ENCODE peak calls at places on chromosomes 7 and 10, in eight cellular contexts. One of them, this sample, is unnamed.

GRCh38 chr7:27631411-27631810 is 31.3 kb downstream of the HIBADH start:
- DNase-seq in cardiac fibroblast: no peak
- DNase-seq in left ventricle myocardium inferior: no peak
- DNase-seq in omental fat pad: no peak
- DNase-seq in PC-3: no peak
- DNase-seq in heart right ventricle: no peak
- DNase-seq in CD4-positive, alpha-beta T cell: no peak
- DNase-seq in OCI-LY7: no peak
- DNase-seq in this sample: no peak

GRCh38 chr10:126518186-126519080 is 130.2 kb upstream of the ADAM12 start:
- DNase-seq in PC-3: no peak
- DNase-seq in omental fat pad: no peak
- DNase-seq in heart right ventricle: no peak
- DNase-seq in CD4-positive, alpha-beta T cell: no peak
- DNase-seq in left ventricle myocardium inferior: no peak
- DNase-seq in OCI-LY7: no peak
- DNase-seq in cardiac fibroblast: no peak
- DNase-seq in this sample: no peak

GRCh38 chr7:20404371-20404770 is 73.7 kb downstream of the ITGB8 start:
- DNase-seq in CD4-positive, alpha-beta T cell: no peak
- DNase-seq in PC-3: no peak
- DNase-seq in heart right ventricle: no peak
- DNase-seq in omental fat pad: no peak
- DNase-seq in left ventricle myocardium inferior: no peak
- DNase-seq in OCI-LY7: no peak
- DNase-seq in cardiac fibroblast: no peak
- DNase-seq in this sample: no peak

GRCh38 chr10:93181249-93181928 is 107.7 kb downstream of the CYP26A1 start:
- DNase-seq in omental fat pad: no peak
- DNase-seq in left ventricle myocardium inferior: no peak
- DNase-seq in PC-3: no peak
- DNase-seq in CD4-positive, alpha-beta T cell: no peak
- DNase-seq in cardiac fibroblast: no peak
- DNase-seq in heart right ventricle: no peak
- DNase-seq in OCI-LY7: no peak
- DNase-seq in this sample: no peak

GRCh38 chr10:70903262-70903921 is 15.0 kb upstream of the PCBD1 start:
- DNase-seq in left ventricle myocardium inferior: peak
- DNase-seq in heart right ventricle: peak
- DNase-seq in omental fat pad: peak
- DNase-seq in PC-3: peak
- DNase-seq in cardiac fibroblast: peak
- DNase-seq in CD4-positive, alpha-beta T cell: no peak
- DNase-seq in OCI-LY7: peak
- DNase-seq in this sample: peak

GRCh38 chr7:143980746-143981510 is 19.2 kb upstream of the OR6B1 start:
- DNase-seq in left ventricle myocardium inferior: no peak
- DNase-seq in PC-3: no peak
- DNase-seq in heart right ventricle: no peak
- DNase-seq in omental fat pad: no peak
- DNase-seq in CD4-positive, alpha-beta T cell: no peak
- DNase-seq in OCI-LY7: no peak
- DNase-seq in cardiac fibroblast: peak
- DNase-seq in this sample: no peak

GRCh38 chr7:45147858-45148652 is 9.5 kb upstream of the RAMP3 start:
- DNase-seq in left ventricle myocardium inferior: no peak
- DNase-seq in PC-3: no peak
- DNase-seq in heart right ventricle: no peak
- DNase-seq in OCI-LY7: no peak
- DNase-seq in omental fat pad: no peak
- DNase-seq in CD4-positive, alpha-beta T cell: no peak
- DNase-seq in cardiac fibroblast: no peak
- DNase-seq in this sample: no peak

GRCh38 chr10:70331486-70332268 is 47.9 kb upstream of the NPFFR1 start:
- DNase-seq in OCI-LY7: peak
- DNase-seq in PC-3: peak
- DNase-seq in heart right ventricle: peak
- DNase-seq in omental fat pad: no peak
- DNase-seq in CD4-positive, alpha-beta T cell: no peak
- DNase-seq in left ventricle myocardium inferior: peak
- DNase-seq in cardiac fibroblast: peak
- DNase-seq in this sample: peak

GRCh38 chr10:43355749-43356371 is 15.6 kb upstream of the FXYD4 start:
- DNase-seq in omental fat pad: no peak
- DNase-seq in PC-3: peak
- DNase-seq in OCI-LY7: no peak
- DNase-seq in left ventricle myocardium inferior: no peak
- DNase-seq in cardiac fibroblast: peak
- DNase-seq in heart right ventricle: no peak
- DNase-seq in CD4-positive, alpha-beta T cell: no peak
- DNase-seq in this sample: peak

GRCh38 chr7:832292-832967 is at the start of gene SUN1:
- DNase-seq in CD4-positive, alpha-beta T cell: peak
- DNase-seq in cardiac fibroblast: peak
- DNase-seq in left ventricle myocardium inferior: no peak
- DNase-seq in OCI-LY7: no peak
- DNase-seq in heart right ventricle: no peak
- DNase-seq in PC-3: peak
- DNase-seq in omental fat pad: no peak
- DNase-seq in this sample: peak

GRCh38 chr10:44731271-44731670 is 179.9 kb upstream of the TMEM72 start:
- DNase-seq in CD4-positive, alpha-beta T cell: no peak
- DNase-seq in PC-3: no peak
- DNase-seq in heart right ventricle: no peak
- DNase-seq in OCI-LY7: no peak
- DNase-seq in cardiac fibroblast: no peak
- DNase-seq in omental fat pad: no peak
- DNase-seq in left ventricle myocardium inferior: no peak
- DNase-seq in this sample: no peak

GRCh38 chr10:83012866-83013265 is 1126.4 kb upstream of the GHITM start:
- DNase-seq in CD4-positive, alpha-beta T cell: no peak
- DNase-seq in cardiac fibroblast: peak
- DNase-seq in OCI-LY7: no peak
- DNase-seq in heart right ventricle: no peak
- DNase-seq in PC-3: no peak
- DNase-seq in omental fat pad: no peak
- DNase-seq in left ventricle myocardium inferior: no peak
- DNase-seq in this sample: peak

GRCh38 chr10:79438021-79438698 is 7.3 kb downstream of the ZCCHC24 start:
- DNase-seq in OCI-LY7: no peak
- DNase-seq in heart right ventricle: no peak
- DNase-seq in omental fat pad: peak
- DNase-seq in left ventricle myocardium inferior: no peak
- DNase-seq in cardiac fibroblast: no peak
- DNase-seq in CD4-positive, alpha-beta T cell: no peak
- DNase-seq in PC-3: peak
- DNase-seq in this sample: no peak
- TF ChIP-seq CTCF in OCI-LY7: no peak
- TF ChIP-seq CTCF in heart right ventricle: no peak
- TF ChIP-seq CTCF in omental fat pad: no peak
- TF ChIP-seq CTCF in left ventricle myocardium inferior: peak
- TF ChIP-seq CTCF in cardiac fibroblast: peak
- TF ChIP-seq CTCF in CD4-positive, alpha-beta T cell: no peak
- TF ChIP-seq CTCF in PC-3: peak
- TF ChIP-seq CTCF in this sample: no peak

DNA sequence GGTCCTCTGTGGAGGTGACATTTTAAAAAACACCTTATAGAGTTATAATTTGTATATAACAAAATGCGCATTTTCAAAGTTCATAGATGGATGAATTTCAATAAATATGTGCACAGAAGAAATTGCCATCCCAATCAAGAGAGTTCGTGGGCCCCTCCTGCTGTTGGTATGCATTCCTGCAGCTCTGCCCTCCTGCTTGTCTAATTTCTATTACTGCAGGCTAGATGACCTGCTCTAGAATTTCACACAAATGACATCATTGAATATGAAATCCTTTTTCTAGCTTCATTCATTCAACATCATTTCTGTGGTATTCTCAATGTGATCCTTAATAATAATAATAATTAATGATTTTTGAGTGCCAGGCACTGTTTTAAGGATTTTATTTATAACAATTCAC is 348.2 kb downstream of the SDK1 start:
- DNase-seq in left ventricle myocardium inferior: no peak
- DNase-seq in OCI-LY7: no peak
- DNase-seq in cardiac fibroblast: peak
- DNase-seq in CD4-positive, alpha-beta T cell: no peak
- DNase-seq in heart right ventricle: no peak
- DNase-seq in PC-3: peak
- DNase-seq in omental fat pad: no peak
- DNase-seq in this sample: peak
- TF ChIP-seq CTCF in left ventricle myocardium inferior: no peak
- TF ChIP-seq CTCF in OCI-LY7: no peak
- TF ChIP-seq CTCF in cardiac fibroblast: peak
- TF ChIP-seq CTCF in CD4-positive, alpha-beta T cell: no peak
- TF ChIP-seq CTCF in heart right ventricle: no peak
- TF ChIP-seq CTCF in PC-3: peak
- TF ChIP-seq CTCF in omental fat pad: no peak
- TF ChIP-seq CTCF in this sample: peak

DNA sequence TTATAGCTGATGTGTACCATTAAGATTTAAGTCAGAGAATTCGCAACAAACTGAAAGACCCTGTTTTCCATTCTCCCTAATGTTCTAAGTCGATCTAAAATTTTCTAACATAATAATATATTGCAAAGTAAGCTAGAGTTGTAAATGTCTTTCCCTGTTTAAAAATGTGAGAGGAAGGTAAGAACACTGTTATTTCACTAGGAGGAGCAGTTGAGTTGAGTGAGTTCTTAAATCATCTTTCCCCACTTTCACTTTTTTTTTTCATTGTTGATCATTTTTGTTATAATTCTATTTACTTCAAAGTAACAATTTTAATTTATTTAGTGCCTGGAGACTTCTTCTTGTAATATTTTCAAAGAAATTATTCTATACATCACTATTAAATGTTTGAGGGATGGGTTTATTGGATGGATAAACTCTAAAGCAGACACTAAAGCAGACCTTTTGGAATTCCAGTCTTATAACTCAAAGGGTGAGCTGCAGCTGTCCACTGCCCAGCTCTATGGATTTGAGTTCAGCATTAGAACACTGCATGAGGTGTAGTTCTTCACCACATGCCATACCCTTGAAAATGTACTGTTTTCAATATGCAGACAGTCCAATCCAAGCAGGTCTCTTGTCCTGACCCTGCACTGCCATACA is 181.3 kb upstream of the FZD1 start:
- DNase-seq in left ventricle myocardium inferior: no peak
- DNase-seq in omental fat pad: no peak
- DNase-seq in heart right ventricle: no peak
- DNase-seq in CD4-positive, alpha-beta T cell: no peak
- DNase-seq in PC-3: peak
- DNase-seq in OCI-LY7: peak
- DNase-seq in cardiac fibroblast: peak
- DNase-seq in this sample: peak
- TF ChIP-seq CTCF in left ventricle myocardium inferior: peak
- TF ChIP-seq CTCF in omental fat pad: no peak
- TF ChIP-seq CTCF in heart right ventricle: peak
- TF ChIP-seq CTCF in CD4-positive, alpha-beta T cell: peak
- TF ChIP-seq CTCF in PC-3: peak
- TF ChIP-seq CTCF in OCI-LY7: peak
- TF ChIP-seq CTCF in cardiac fibroblast: peak
- TF ChIP-seq CTCF in this sample: peak

GRCh38 chr10:114552050-114552449 is 106.0 kb downstream of the ABLIM1 start:
- DNase-seq in heart right ventricle: no peak
- DNase-seq in CD4-positive, alpha-beta T cell: no peak
- DNase-seq in cardiac fibroblast: no peak
- DNase-seq in omental fat pad: no peak
- DNase-seq in OCI-LY7: no peak
- DNase-seq in left ventricle myocardium inferior: no peak
- DNase-seq in PC-3: no peak
- DNase-seq in this sample: no peak

GRCh38 chr10:114551310-114551972 is 106.6 kb downstream of the ABLIM1 start:
- DNase-seq in omental fat pad: no peak
- DNase-seq in heart right ventricle: peak
- DNase-seq in cardiac fibroblast: peak
- DNase-seq in OCI-LY7: no peak
- DNase-seq in PC-3: no peak
- DNase-seq in left ventricle myocardium inferior: peak
- DNase-seq in CD4-positive, alpha-beta T cell: no peak
- DNase-seq in this sample: no peak

GRCh38 chr10:114548662-114549061 is 109.4 kb downstream of the ABLIM1 start:
- DNase-seq in cardiac fibroblast: peak
- DNase-seq in left ventricle myocardium inferior: no peak
- DNase-seq in PC-3: peak
- DNase-seq in OCI-LY7: peak
- DNase-seq in heart right ventricle: no peak
- DNase-seq in CD4-positive, alpha-beta T cell: no peak
- DNase-seq in omental fat pad: no peak
- DNase-seq in this sample: peak

GRCh38 chr10:114547466-114547865 is 110.6 kb downstream of the ABLIM1 start:
- DNase-seq in left ventricle myocardium inferior: no peak
- DNase-seq in PC-3: no peak
- DNase-seq in omental fat pad: no peak
- DNase-seq in OCI-LY7: no peak
- DNase-seq in cardiac fibroblast: no peak
- DNase-seq in heart right ventricle: no peak
- DNase-seq in CD4-positive, alpha-beta T cell: no peak
- DNase-seq in this sample: no peak

GRCh38 chr10:114550756-114551290 is 107.3 kb downstream of the ABLIM1 start:
- DNase-seq in omental fat pad: no peak
- DNase-seq in OCI-LY7: peak
- DNase-seq in left ventricle myocardium inferior: no peak
- DNase-seq in CD4-positive, alpha-beta T cell: no peak
- DNase-seq in PC-3: peak
- DNase-seq in cardiac fibroblast: peak
- DNase-seq in heart right ventricle: no peak
- DNase-seq in this sample: peak
- TF ChIP-seq CTCF in omental fat pad: no peak
- TF ChIP-seq CTCF in OCI-LY7: peak
- TF ChIP-seq CTCF in left ventricle myocardium inferior: peak
- TF ChIP-seq CTCF in CD4-positive, alpha-beta T cell: peak
- TF ChIP-seq CTCF in PC-3: peak
- TF ChIP-seq CTCF in cardiac fibroblast: peak
- TF ChIP-seq CTCF in heart right ventricle: no peak
- TF ChIP-seq CTCF in this sample: peak

This sample was measured in MCF 10A.